ENCODE peak calls at places on chromosomes 3 and 15, in seven cellular contexts. B is heart right ventricle, Z is A549, V is HCT116, M is tibial artery, R is aorta, U is left ventricle myocardium inferior. W is an unnamed sample.

GRCh38 chr3:31946484-31947081 is 34.5 kb downstream of the OSBPL10 start:
- DNase-seq in B (peak; percentile 19), Z (no peak), V (no peak), M (no peak), R (no peak), U (no peak), W (no peak)

GRCh38 chr3:69288161-69288895 is 97.6 kb downstream of the FRMD4B start:
- DNase-seq in B (no peak), Z (no peak), V (no peak), M (no peak), R (no peak), U (no peak), W (no peak)

GRCh38 chr3:37257581-37257980 is 83.2 kb upstream of the LRRFIP2 start:
- DNase-seq in B (no peak), Z (no peak), V (no peak), M (no peak), R (no peak), U (no peak), W (no peak)

GRCh38 chr3:8607285-8608040 is 37.1 kb downstream of the SSUH2 start:
- DNase-seq in B (peak; percentile 80), Z (peak; percentile 64), V (peak; percentile 15), M (peak; percentile 80), R (peak; percentile 79), U (peak; percentile 69), W (peak; percentile 91)

GRCh38 chr15:66024998-66025397 is 155.7 kb downstream of the RAB11A start:
- DNase-seq in B (no peak), Z (no peak), V (no peak), M (no peak), R (no peak), U (no peak), W (no peak)

GRCh38 chr15:65040461-65040860 is 4.7 kb upstream of the SLC51B start:
- DNase-seq in B (no peak), Z (no peak), V (no peak), M (no peak), R (no peak), U (no peak), W (no peak)

GRCh38 chr3:51357856-51358255 is 27.2 kb upstream of the MANF start:
- DNase-seq in B (no peak), Z (no peak), V (no peak), M (no peak), R (no peak), U (no peak), W (no peak)

GRCh38 chr15:63597033-63597790 is at the start of gene FBXL22:
- DNase-seq in B (peak; percentile 60), Z (no peak), V (no peak), M (no peak), R (peak; percentile 67), U (peak; percentile 52), W (no peak)

GRCh38 chr3:157147099-157147803 is 12.7 kb downstream of the CCNL1 start:
- DNase-seq in B (no peak), Z (no peak), V (no peak), M (no peak), R (no peak), U (no peak), W (no peak)

GRCh38 chr3:36403661-36404060 is 23.4 kb downstream of the STAC start:
- DNase-seq in B (no peak), Z (no peak), V (no peak), M (no peak), R (no peak), U (no peak), W (no peak)

GRCh38 chr15:95363636-95364035 is 966.9 kb upstream of the NR2F2 start:
- DNase-seq in B (no peak), Z (no peak), V (no peak), M (no peak), R (no peak), U (no peak), W (no peak)

GRCh38 chr15:75669879-75670212 is 22.1 kb downstream of the SNX33 start:
- DNase-seq in B (no peak), Z (no peak), V (no peak), M (no peak), R (no peak), U (no peak), W (no peak)
- H3K4me1 ChIP-seq in B (peaks cover 34% of the 10 kb centered on the region), Z (peaks cover 62% of the 10 kb centered on the region), V (peaks cover 60% of the 10 kb centered on the region), M (peaks cover 59% of the 10 kb centered on the region), R (no peaks in the 10 kb centered on the region), U (peaks cover 72% of the 10 kb centered on the region), W (no peaks in the 10 kb centered on the region)

DNA sequence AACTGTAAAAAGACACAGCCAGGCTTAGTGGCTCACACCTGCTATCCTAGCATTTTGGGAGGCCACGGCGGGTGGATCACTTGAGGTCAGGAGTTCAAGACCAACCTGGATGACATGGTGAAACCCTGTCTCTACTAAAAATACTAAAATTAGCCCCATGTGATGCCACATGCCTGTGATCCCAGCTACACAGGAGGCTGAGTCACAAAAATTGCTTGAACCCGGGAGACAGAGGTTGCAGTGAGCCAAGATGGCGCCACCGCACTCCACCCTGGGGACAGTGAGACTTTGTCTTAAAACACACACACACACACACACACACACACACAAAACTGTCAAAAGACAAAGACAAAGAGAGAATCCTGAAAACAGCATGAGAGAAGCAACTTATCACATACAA is 18.0 kb downstream of the SPCS1 start:
- DNase-seq in B (no peak), Z (no peak), V (no peak), M (no peak), R (no peak), U (no peak), W (no peak)
- H3K9me3 ChIP-seq in B (peaks cover 11% of the 10 kb centered on the region), Z (no peaks in the 10 kb centered on the region), V (no peaks in the 10 kb centered on the region), M (no peaks in the 10 kb centered on the region), R (no peaks in the 10 kb centered on the region), U (peaks cover 20% of the 10 kb centered on the region), W (peaks cover 5% of the 10 kb centered on the region)

DNA sequence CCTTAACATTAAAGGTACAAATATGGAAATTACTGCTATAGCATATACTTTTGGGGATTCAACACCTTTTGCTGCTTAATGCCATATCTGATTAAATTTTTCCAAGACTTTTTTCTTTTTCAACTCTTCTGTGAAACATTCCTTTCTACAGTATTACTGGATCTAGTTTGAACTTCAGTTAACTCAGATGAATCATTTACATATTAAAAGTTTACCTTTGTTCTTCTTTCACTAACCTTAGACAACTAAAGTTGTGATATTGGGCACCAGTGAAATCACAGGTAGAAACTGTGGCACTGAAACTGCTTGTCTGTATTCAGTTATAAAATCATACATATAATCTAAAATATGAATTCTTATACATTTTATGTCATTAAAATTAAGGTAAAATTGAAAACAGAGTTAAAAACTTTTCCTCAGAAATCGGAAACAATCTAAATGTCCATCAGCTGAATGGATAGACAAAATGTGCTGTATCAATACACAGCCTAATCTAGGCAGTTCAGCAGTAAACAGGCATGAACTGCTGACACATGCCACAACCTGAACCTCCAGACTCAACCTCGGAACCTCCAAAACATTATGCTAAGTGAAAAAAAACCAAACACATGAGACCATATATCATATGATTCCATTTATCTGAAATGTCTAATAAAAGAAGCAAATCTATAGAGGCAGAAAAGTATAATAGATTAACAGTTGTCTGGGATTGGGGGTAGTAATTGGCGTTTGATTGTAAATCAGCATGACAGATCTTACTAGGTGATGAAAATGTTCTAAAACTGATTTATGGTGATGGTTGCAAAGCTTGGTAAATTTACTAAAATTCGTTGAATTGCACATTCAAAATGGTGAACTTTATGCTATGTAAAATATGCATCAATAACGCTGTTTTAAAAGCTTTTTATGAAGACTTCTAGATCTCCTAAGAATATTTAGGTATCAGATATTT is 50.0 kb downstream of the PPARG start:
- DNase-seq in B (no peak), Z (no peak), V (no peak), M (no peak), R (no peak), U (no peak), W (no peak)
- H3K4me1 ChIP-seq in B (no peaks in the 10 kb centered on the region), Z (peaks cover 31% of the 10 kb centered on the region), V (peaks cover 15% of the 10 kb centered on the region), M (no peaks in the 10 kb centered on the region), R (no peaks in the 10 kb centered on the region), U (peaks cover 11% of the 10 kb centered on the region), W (no peaks in the 10 kb centered on the region)

GRCh38 chr3:197083486-197083885 is 53.9 kb upstream of the MELTF start:
- DNase-seq in B (no peak), Z (peak; percentile 6), V (no peak), M (no peak), R (peak; percentile 53), U (no peak), W (no peak)
- H3K9me3 ChIP-seq in B (no peaks in the 10 kb centered on the region), Z (no peaks in the 10 kb centered on the region), V (no peaks in the 10 kb centered on the region), M (no peaks in the 10 kb centered on the region), R (no peaks in the 10 kb centered on the region), U (no peaks in the 10 kb centered on the region), W (no peaks in the 10 kb centered on the region)

GRCh38 chr15:31266712-31267111 is 59.9 kb upstream of the KLF13 start:
- DNase-seq in B (peak; percentile 7), Z (no peak), V (no peak), M (peak; percentile 19), R (no peak), U (no peak), W (peak; percentile 55)
- H3K4me1 ChIP-seq in B (peaks cover 27% of the 10 kb centered on the region), Z (peaks cover 24% of the 10 kb centered on the region), V (no peaks in the 10 kb centered on the region), M (no peaks in the 10 kb centered on the region), R (no peaks in the 10 kb centered on the region), U (peaks cover 25% of the 10 kb centered on the region), W (no peaks in the 10 kb centered on the region)